ENCODE peak calls at places on chromosomes 11 and 22, in nine cellular contexts. J is body of pancreas, D is uterus, X is NB4, V is ovary, Y is transverse colon, N is spleen, H is prostate gland, R is IMR-90. E is an unnamed sample.

GRCh38 chr22:34070051-34070450 is 149.8 kb upstream of the LARGE1 start:
- DNase-seq in J (no peak), D (no peak), X (no peak), V (no peak), Y (no peak), N (no peak), H (no peak), R (no peak), E (no peak)

GRCh38 chr11:46947399-46948077 is 11.0 kb downstream of the CSTPP1 start:
- DNase-seq in J (no peak), D (no peak), X (no peak), V (no peak), Y (no peak), N (no peak), H (no peak), R (no peak), E (no peak)

GRCh38 chr11:103202048-103202651 is 92.9 kb downstream of the DYNC2H1 start:
- DNase-seq in J (no peak), D (no peak), X (peak), V (no peak), Y (no peak), N (no peak), H (no peak), R (peak), E (no peak)

GRCh38 chr22:47168441-47168840 is 406.0 kb downstream of the TBC1D22A start:
- DNase-seq in J (no peak), D (peak), X (no peak), V (no peak), Y (peak), N (peak), H (no peak), R (no peak), E (no peak)

GRCh38 chr11:119832132-119832531 is 103.1 kb upstream of the NECTIN1 start:
- DNase-seq in J (no peak), D (no peak), X (no peak), V (no peak), Y (no peak), N (no peak), H (no peak), R (no peak), E (no peak)

GRCh38 chr11:102120006-102120405 is 9.8 kb downstream of the YAP1 start:
- DNase-seq in J (no peak), D (no peak), X (no peak), V (no peak), Y (no peak), N (no peak), H (no peak), R (peak), E (no peak)

GRCh38 chr11:61768376-61769076 is 16.1 kb downstream of the MYRF start:
- DNase-seq in J (no peak), D (no peak), X (no peak), V (no peak), Y (peak), N (no peak), H (no peak), R (no peak), E (no peak)

GRCh38 chr11:32391965-32392553 is 43.3 kb downstream of the WT1 start:
- DNase-seq in J (no peak), D (no peak), X (no peak), V (no peak), Y (no peak), N (no peak), H (no peak), R (peak), E (no peak)

GRCh38 chr11:70854201-70854600 is 398.2 kb downstream of the SHANK2 start:
- DNase-seq in J (no peak), D (no peak), X (no peak), V (no peak), Y (no peak), N (no peak), H (no peak), R (no peak), E (no peak)

GRCh38 chr11:46290598-46291309 is 13.3 kb downstream of the CREB3L1 start:
- DNase-seq in J (peak), D (peak), X (peak), V (peak), Y (peak), N (no peak), H (peak), R (peak), E (peak)

GRCh38 chr22:28181332-28181731 is 262.3 kb upstream of the PITPNB start:
- DNase-seq in J (no peak), D (no peak), X (no peak), V (no peak), Y (no peak), N (no peak), H (peak), R (peak), E (no peak)

GRCh38 chr11:58562375-58562800 is 13.3 kb downstream of the LPXN start:
- DNase-seq in J (no peak), D (no peak), X (no peak), V (no peak), Y (no peak), N (no peak), H (no peak), R (no peak), E (no peak)

GRCh38 chr11:93485983-93486382 is 57.2 kb downstream of the SMCO4 start:
- DNase-seq in J (no peak), D (no peak), X (no peak), V (no peak), Y (no peak), N (no peak), H (no peak), R (no peak), E (no peak)

GRCh38 chr11:69650832-69651344 is 9.9 kb downstream of the CCND1 start:
- DNase-seq in J (no peak), D (no peak), X (no peak), V (no peak), Y (no peak), N (peak), H (no peak), R (no peak), E (no peak)

GRCh38 chr22:16568425-16568758 is 24.2 kb downstream of the CCT8L2 start:
- DNase-seq in J (no peak), D (no peak), X (no peak), V (no peak), Y (no peak), N (no peak), H (no peak), R (no peak), E (no peak)

GRCh38 chr11:77067776-77068460 is 1.1 kb downstream of the CAPN5 start:
- DNase-seq in J (no peak), D (no peak), X (no peak), V (peak), Y (peak), N (no peak), H (no peak), R (no peak), E (no peak)

GRCh38 chr11:44607987-44608386 is 42.5 kb downstream of the CD82 start:
- DNase-seq in J (no peak), D (no peak), X (no peak), V (no peak), Y (no peak), N (no peak), H (peak), R (peak), E (no peak)

GRCh38 chr11:95762513-95762912 is 27.1 kb downstream of the FAM76B start:
- DNase-seq in J (no peak), D (no peak), X (no peak), V (no peak), Y (no peak), N (no peak), H (no peak), R (peak), E (no peak)

GRCh38 chr22:27876684-27877083 is 42.4 kb downstream of the PITPNB start:
- DNase-seq in J (no peak), D (no peak), X (no peak), V (no peak), Y (no peak), N (no peak), H (no peak), R (peak), E (no peak)

GRCh38 chr11:36492724-36493304 is 17.3 kb downstream of the TRAF6 start:
- DNase-seq in J (no peak), D (no peak), X (peak), V (no peak), Y (no peak), N (no peak), H (no peak), R (peak), E (no peak)

GRCh38 chr11:68843703-68844312 is 2.1 kb upstream of the CPT1A start:
- DNase-seq in J (peak), D (peak), X (peak), V (peak), Y (peak), N (peak), H (peak), R (no peak), E (peak)

GRCh38 chr11:128511712-128512111 is 75.6 kb downstream of the ETS1 start:
- DNase-seq in J (no peak), D (no peak), X (no peak), V (no peak), Y (no peak), N (no peak), H (no peak), R (no peak), E (no peak)

GRCh38 chr11:3684787-3685186 is 13.6 kb upstream of the CHRNA10 start:
- DNase-seq in J (no peak), D (no peak), X (no peak), V (no peak), Y (no peak), N (no peak), H (no peak), R (no peak), E (no peak)

GRCh38 chr11:36235750-36236149 is 53.5 kb downstream of the COMMD9 start:
- DNase-seq in J (no peak), D (no peak), X (no peak), V (no peak), Y (no peak), N (no peak), H (no peak), R (peak), E (no peak)

GRCh38 chr11:119876841-119877240 is 147.8 kb upstream of the NECTIN1 start:
- DNase-seq in J (no peak), D (no peak), X (no peak), V (no peak), Y (no peak), N (peak), H (no peak), R (no peak), E (no peak)

GRCh38 chr11:693887-694562 is 997 bp downstream of the DEAF1 start:
- DNase-seq in J (peak), D (peak), X (no peak), V (peak), Y (peak), N (peak), H (no peak), R (no peak), E (no peak)

GRCh38 chr22:26045855-26046254 is 123.4 kb upstream of the SEZ6L start:
- DNase-seq in J (no peak), D (no peak), X (no peak), V (no peak), Y (no peak), N (no peak), H (no peak), R (no peak), E (no peak)

GRCh38 chr11:72704028-72704782 is 30.0 kb upstream of the PDE2A start:
- DNase-seq in J (no peak), D (no peak), X (no peak), V (peak), Y (no peak), N (no peak), H (no peak), R (no peak), E (no peak)
- TF ChIP-seq CTCF in J (no peak), D (no peak), X (peak), V (no peak), Y (no peak), N (no peak), H (no peak), R (peak), E (no peak)

GRCh38 chr11:73401924-73402833 is 26.0 kb downstream of the RELT start:
- DNase-seq in J (no peak), D (no peak), X (no peak), V (no peak), Y (no peak), N (no peak), H (no peak), R (no peak), E (no peak)

GRCh38 chr11:73398721-73399120 is 22.5 kb downstream of the RELT start:
- DNase-seq in J (no peak), D (no peak), X (no peak), V (no peak), Y (no peak), N (no peak), H (no peak), R (no peak), E (no peak)

GRCh38 chr11:73401217-73401923 is 25.2 kb downstream of the RELT start:
- DNase-seq in J (no peak), D (no peak), X (peak), V (no peak), Y (no peak), N (no peak), H (no peak), R (no peak), E (no peak)

GRCh38 chr11:73399159-73400090 is 23.2 kb downstream of the RELT start:
- DNase-seq in J (no peak), D (no peak), X (peak), V (no peak), Y (no peak), N (no peak), H (no peak), R (peak), E (no peak)

DNA sequence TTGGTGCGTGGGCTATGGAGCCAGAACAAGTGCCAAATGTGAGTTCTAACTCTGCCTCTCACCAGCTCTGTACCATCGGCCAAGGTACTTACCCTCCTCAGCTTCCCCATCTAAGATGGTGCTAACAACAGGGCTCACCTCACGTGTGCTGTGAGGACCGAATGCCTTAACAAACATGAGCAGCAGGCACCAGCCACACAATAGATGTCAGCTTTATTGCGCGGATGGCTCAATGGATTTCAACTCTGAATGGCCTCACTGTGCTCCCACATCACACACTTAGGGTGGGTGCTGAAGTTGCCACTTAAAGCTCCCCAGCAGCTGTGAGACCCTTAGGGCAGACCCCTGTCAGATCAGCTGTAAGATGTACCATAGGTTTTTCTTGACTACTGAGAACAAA is 24.1 kb downstream of the RELT start:
- DNase-seq in J (no peak), D (no peak), X (peak), V (no peak), Y (no peak), N (no peak), H (no peak), R (no peak), E (no peak)
- TF ChIP-seq POLR2A in J (no peak), D (no peak), X (no peak), V (no peak), Y (no peak), N (no peak), H (no peak), R (no peak), E (no peak)

DNA sequence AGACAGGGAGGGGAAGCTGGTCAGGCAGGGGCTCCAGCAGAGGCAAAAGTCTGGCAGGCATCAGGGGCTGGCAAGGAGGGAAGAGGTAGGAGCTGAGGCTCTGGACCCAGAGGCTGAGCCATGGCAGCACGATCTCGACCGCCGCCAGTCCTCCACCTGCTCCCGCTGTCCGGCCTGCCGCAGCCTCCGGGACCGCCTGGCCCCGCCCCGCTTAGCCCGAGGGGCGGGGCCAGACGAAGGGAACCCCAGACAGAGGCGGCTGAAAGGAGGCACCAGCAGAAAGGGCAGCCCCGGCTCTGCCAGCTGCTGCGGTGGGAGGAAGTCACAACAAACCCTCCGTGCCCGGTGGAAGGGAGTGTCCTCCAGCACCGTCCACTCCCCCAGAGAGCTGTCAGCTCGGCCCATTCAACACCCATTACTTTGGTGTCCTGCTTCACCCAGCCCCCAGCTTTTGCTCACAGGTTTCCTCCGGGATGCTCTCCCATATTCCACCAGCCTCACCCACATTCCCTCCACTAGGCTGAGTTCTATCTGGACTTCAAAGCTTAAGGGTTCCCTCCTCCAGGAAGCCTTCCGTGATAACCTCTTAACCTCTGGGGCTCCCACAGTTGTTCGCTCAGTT is at the start of gene MFNG:
- DNase-seq in J (peak), D (peak), X (peak), V (peak), Y (peak), N (peak), H (peak), R (peak), E (peak)
- TF ChIP-seq CTCF in J (no peak), D (no peak), X (no peak), V (no peak), Y (no peak), N (no peak), H (no peak), R (peak), E (no peak)

DNA sequence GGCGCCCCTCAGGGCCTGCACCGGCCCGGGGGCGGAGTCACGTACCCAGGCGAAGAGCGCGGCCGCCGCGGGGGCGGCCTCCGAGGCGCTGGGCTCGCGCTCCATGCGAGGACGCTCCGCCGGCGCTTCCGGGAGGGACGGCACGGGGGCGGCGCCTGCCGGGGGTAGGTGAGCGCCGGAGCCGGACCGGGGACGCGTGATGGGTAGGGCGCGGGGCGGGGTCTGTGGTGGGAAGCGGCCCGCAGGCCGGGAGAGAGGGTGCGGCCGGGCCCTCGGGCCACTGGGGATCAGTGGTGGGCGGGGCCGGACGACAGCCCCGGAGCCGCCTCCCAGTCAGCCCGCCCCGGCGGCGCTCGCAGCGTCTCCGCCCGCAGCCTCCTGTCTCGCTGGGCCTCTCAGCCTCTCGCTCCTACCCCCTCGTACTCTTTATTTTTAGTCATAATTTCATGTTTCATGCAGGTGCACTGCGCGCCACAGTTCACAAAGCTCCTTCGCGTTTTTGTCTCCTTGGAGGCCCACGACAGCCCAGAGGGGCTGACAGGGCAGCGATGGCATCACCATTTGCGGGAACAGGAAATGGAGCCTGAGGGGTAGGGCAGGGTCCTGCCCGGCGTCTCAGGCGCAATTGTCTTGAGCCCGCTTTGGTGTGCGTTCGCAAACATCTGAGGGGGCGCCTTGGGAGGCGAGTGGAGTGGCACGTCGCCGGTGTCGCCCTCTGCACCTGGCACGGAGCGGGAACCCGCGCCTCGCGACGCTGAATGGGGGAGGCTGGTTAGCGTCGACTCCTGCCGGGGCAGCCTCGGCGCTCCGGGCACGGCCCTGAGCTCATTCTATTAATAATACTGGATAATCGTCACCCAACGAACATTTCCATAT is at the start of gene SERGEF:
- DNase-seq in J (peak), D (peak), X (peak), V (peak), Y (peak), N (peak), H (peak), R (peak), E (peak)
- TF ChIP-seq POLR2A in J (peak), D (no peak), X (peak), V (peak), Y (peak), N (peak), H (peak), R (no peak), E (no peak)

DNA sequence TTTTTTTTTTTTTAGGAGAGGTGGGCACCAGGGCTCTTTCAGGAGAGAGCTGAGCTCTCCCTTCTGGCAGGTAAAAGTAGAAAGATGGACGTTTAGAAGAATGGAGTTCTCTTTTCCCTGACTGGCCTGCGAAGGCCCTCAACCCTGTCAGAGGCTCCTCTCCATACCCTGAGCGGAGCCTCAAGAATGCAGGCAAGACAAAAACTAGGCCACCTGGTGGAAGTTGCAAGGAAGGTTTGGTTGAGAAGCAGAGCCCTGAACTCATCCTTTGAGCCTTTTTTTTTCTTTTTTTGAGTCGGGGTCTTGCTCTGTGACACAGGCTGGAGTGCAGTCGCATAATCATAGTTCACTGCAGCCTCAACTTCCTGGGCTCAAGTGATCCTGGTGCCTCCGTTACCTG is 1.4 kb downstream of the OTOG start:
- DNase-seq in J (no peak), D (no peak), X (peak), V (no peak), Y (no peak), N (no peak), H (no peak), R (no peak), E (no peak)
- TF ChIP-seq CTCF in J (no peak), D (no peak), X (peak), V (no peak), Y (no peak), N (no peak), H (no peak), R (no peak), E (no peak)

GRCh38 chr11:67256477-67256876 is 9.8 kb upstream of the GRK2 start:
- DNase-seq in J (no peak), D (no peak), X (no peak), V (no peak), Y (no peak), N (no peak), H (no peak), R (no peak), E (no peak)
- TF ChIP-seq POLR2A in J (no peak), D (no peak), X (no peak), V (no peak), Y (no peak), N (no peak), H (no peak), R (no peak), E (no peak)

E was measured in testis.